ENCODE peak calls at places on chromosomes 12 and 14, in ten cellular contexts. V is upper lobe of right lung, H is HEK293T, R is H54, D is left colon, J is T-helper 1 cell, Y is HT1080, G is colonic mucosa, W is NCI-H1105, B is brain microvascular endothelial cell. N is an unnamed sample.

GRCh38 chr12:108657130-108657745 is 23.5 kb upstream of the SELPLG start:
- DNase-seq in V (no peak), B (no peak), J (no peak), W (no peak), Y (no peak), R (no peak), G (peak), D (peak), H (no peak), N (no peak)

GRCh38 chr14:105023791-105024480 is 3.1 kb upstream of the CDCA4 start:
- DNase-seq in G (no peak), B (peak), W (no peak), R (peak), Y (peak), H (no peak), J (no peak), V (no peak), D (no peak), N (peak)

GRCh38 chr12:124683330-124683662 is 115.9 kb upstream of the NCOR2 start:
- DNase-seq in J (no peak), R (no peak), Y (no peak), V (no peak), D (no peak), H (no peak), W (no peak), B (no peak), G (peak), N (no peak)

GRCh38 chr12:49304161-49304560 is 9.2 kb downstream of the PRPH start:
- DNase-seq in V (peak), H (no peak), J (no peak), D (no peak), R (no peak), G (no peak), Y (no peak), B (peak), W (no peak), N (no peak)

GRCh38 chr14:89616425-89617141 is 199.6 kb upstream of the FOXN3 start:
- DNase-seq in D (no peak), G (peak), J (peak), V (no peak), W (no peak), Y (no peak), B (peak), H (no peak), R (no peak), N (no peak)

GRCh38 chr14:93010543-93011541 is 87.9 kb downstream of the CHGA start:
- DNase-seq in W (no peak), H (no peak), D (no peak), G (no peak), J (no peak), V (no peak), R (no peak), B (no peak), Y (no peak), N (no peak)

GRCh38 chr12:26748741-26749431 is 84.1 kb downstream of the ITPR2 start:
- DNase-seq in Y (peak), J (no peak), H (no peak), W (no peak), D (no peak), B (peak), G (no peak), V (no peak), R (no peak), N (no peak)

GRCh38 chr12:129788506-129788905 is 115.3 kb downstream of the TMEM132D start:
- DNase-seq in G (no peak), J (no peak), V (no peak), B (peak), W (no peak), H (no peak), D (no peak), Y (peak), R (no peak), N (no peak)

GRCh38 chr14:69634871-69635270 is 23.5 kb downstream of the SUSD6 start:
- DNase-seq in D (no peak), W (no peak), R (no peak), V (no peak), B (no peak), H (no peak), Y (no peak), G (no peak), J (no peak), N (no peak)

GRCh38 chr12:87320724-87321123 is 708.5 kb downstream of the C12orf50 start:
- DNase-seq in B (no peak), Y (no peak), G (no peak), W (no peak), V (no peak), H (no peak), J (no peak), R (no peak), D (no peak), N (no peak)

GRCh38 chr12:111753144-111753881 is 13.4 kb upstream of the ALDH2 start:
- DNase-seq in J (no peak), R (peak), B (no peak), V (peak), W (peak), D (peak), G (peak), H (peak), Y (peak), N (no peak)

GRCh38 chr12:70798016-70798768 is 122.3 kb downstream of the PTPRR start:
- DNase-seq in Y (no peak), B (no peak), J (no peak), W (no peak), V (no peak), R (no peak), D (no peak), G (no peak), H (no peak), N (no peak)

GRCh38 chr14:104286496-104286895 is 148.1 kb downstream of the KIF26A start:
- DNase-seq in J (peak), B (no peak), V (peak), R (no peak), Y (no peak), H (no peak), G (no peak), D (no peak), W (no peak), N (no peak)

GRCh38 chr12:132433641-132434395 is 56.1 kb upstream of the FBRSL1 start:
- DNase-seq in D (peak), W (peak), H (no peak), V (peak), G (no peak), R (no peak), B (no peak), Y (no peak), J (no peak), N (no peak)

GRCh38 chr14:70585221-70585620 is 15.2 kb downstream of the MED6 start:
- DNase-seq in H (no peak), Y (no peak), J (no peak), B (no peak), D (no peak), G (no peak), R (no peak), W (no peak), V (no peak), N (no peak)

GRCh38 chr12:6280053-6280469 is 30.4 kb upstream of the PLEKHG6 start:
- DNase-seq in B (peak), G (peak), J (no peak), W (no peak), V (peak), H (no peak), D (no peak), R (peak), Y (peak), N (peak)

GRCh38 chr12:3332190-3332589 is 158.8 kb upstream of the PRMT8 start:
- DNase-seq in V (no peak), R (no peak), Y (no peak), G (no peak), W (no peak), J (no peak), D (no peak), B (peak), H (no peak), N (no peak)

GRCh38 chr12:114213055-114213561 is 192.8 kb downstream of the TBX5 start:
- DNase-seq in D (no peak), J (no peak), H (no peak), V (no peak), G (no peak), B (no peak), R (no peak), Y (peak), W (no peak), N (no peak)

GRCh38 chr14:61752626-61753025 is 9.6 kb upstream of the SNAPC1 start:
- DNase-seq in D (no peak), R (no peak), H (no peak), G (no peak), B (no peak), J (no peak), W (no peak), V (no peak), Y (no peak), N (no peak)

GRCh38 chr14:103444837-103445524 is 59.8 kb downstream of the MARK3 start:
- DNase-seq in Y (no peak), G (no peak), B (peak), V (no peak), R (no peak), D (no peak), J (no peak), W (no peak), H (no peak), N (no peak)

GRCh38 chr14:94768521-94769412 is 1.1 kb downstream of the GSC start:
- DNase-seq in H (no peak), G (no peak), J (no peak), V (no peak), B (no peak), Y (no peak), R (no peak), W (no peak), D (peak), N (no peak)

GRCh38 chr12:77349703-77350102 is 284.3 kb upstream of the E2F7 start:
- DNase-seq in Y (no peak), G (no peak), R (no peak), J (no peak), V (no peak), B (no peak), H (no peak), W (no peak), D (no peak), N (no peak)

GRCh38 chr14:101010293-101010692 is 106.8 kb upstream of the RTL1 start:
- DNase-seq in V (peak), Y (no peak), R (no peak), W (peak), B (no peak), H (peak), J (no peak), D (no peak), G (no peak), N (no peak)

GRCh38 chr14:25050494-25051170 is 685 bp upstream of the STXBP6 start:
- DNase-seq in J (no peak), H (no peak), Y (peak), W (no peak), D (peak), V (no peak), B (peak), R (no peak), G (no peak), N (no peak)

GRCh38 chr14:65506801-65507200 is 94.3 kb downstream of the FUT8 start:
- DNase-seq in G (no peak), D (no peak), V (no peak), Y (no peak), R (no peak), H (no peak), B (no peak), W (peak), J (no peak), N (no peak)

GRCh38 chr14:24178399-24179178 is 6.7 kb downstream of the REC8 start:
- DNase-seq in V (no peak), R (no peak), D (no peak), G (no peak), Y (no peak), B (no peak), J (no peak), H (no peak), W (no peak), N (no peak)

GRCh38 chr12:20309504-20310148 is 58.7 kb upstream of the PDE3A start:
- DNase-seq in J (no peak), Y (no peak), W (no peak), H (no peak), D (no peak), B (no peak), R (no peak), V (no peak), G (no peak), N (no peak)

GRCh38 chr14:61280526-61281185 is 482 bp downstream of the TMEM30B start:
- DNase-seq in D (peak), Y (no peak), R (no peak), J (peak), W (peak), B (peak), G (peak), H (no peak), V (peak), N (no peak)

N was measured in kidney epithelial cell.